ENCODE peak calls at places on chromosomes 7 and 10, in nine cellular contexts. A is fibroblast of lung; K is neuronal stem cell; J is CD8-positive, alpha-beta T cell; D is lung; Q is cardiac muscle cell; E is HFF-Myc; U is kidney; B is right cardiac atrium. S is an unnamed sample.

GRCh38 chr10:55370021-55370420 is 569.0 kb upstream of the PCDH15 start:
- DNase-seq in A (peak), K (peak), J (no peak), D (no peak), Q (peak), E (peak), U (no peak), B (no peak), S (no peak)

GRCh38 chr7:102993532-102994029 is 80.8 kb downstream of the LRRC17 start:
- DNase-seq in A (peak), K (no peak), J (no peak), D (no peak), Q (peak), E (no peak), U (no peak), B (no peak), S (no peak)

GRCh38 chr7:128000854-128001265 is 30.4 kb downstream of the LRRC4 start:
- DNase-seq in A (no peak), K (no peak), J (no peak), D (no peak), Q (no peak), E (no peak), U (no peak), B (no peak), S (no peak)

GRCh38 chr10:10677479-10677878 is 340.2 kb upstream of the CELF2 start:
- DNase-seq in A (peak), K (peak), J (no peak), D (peak), Q (peak), E (peak), U (no peak), B (peak), S (peak)

GRCh38 chr10:49311562-49312236 is 12.7 kb downstream of the C10orf71 start:
- DNase-seq in A (no peak), K (no peak), J (no peak), D (no peak), Q (peak), E (no peak), U (no peak), B (no peak), S (no peak)

GRCh38 chr10:99976886-99977391 is 32.8 kb downstream of the DNMBP start:
- DNase-seq in A (peak), K (no peak), J (no peak), D (no peak), Q (peak), E (peak), U (no peak), B (no peak), S (no peak)

GRCh38 chr10:70378122-70378521 is 4.3 kb downstream of the LRRC20 start:
- DNase-seq in A (peak), K (no peak), J (no peak), D (no peak), Q (peak), E (peak), U (no peak), B (no peak), S (no peak)

GRCh38 chr10:110207805-110208613 is 604 bp downstream of the MXI1 start:
- DNase-seq in A (no peak), K (peak), J (peak), D (no peak), Q (peak), E (no peak), U (no peak), B (peak), S (peak)

GRCh38 chr10:132712698-132713232 is 73.2 kb downstream of the NKX6-2 start:
- DNase-seq in A (no peak), K (no peak), J (no peak), D (no peak), Q (no peak), E (no peak), U (peak), B (peak), S (no peak)

GRCh38 chr7:128831178-128831993 is 1.2 kb downstream of the FLNC start:
- DNase-seq in A (peak), K (peak), J (no peak), D (no peak), Q (peak), E (no peak), U (peak), B (peak), S (peak)

GRCh38 chr10:131433566-131433965 is 122.0 kb upstream of the TCERG1L start:
- DNase-seq in A (no peak), K (no peak), J (no peak), D (no peak), Q (no peak), E (no peak), U (peak), B (peak), S (no peak)

GRCh38 chr10:58189269-58189668 is 78.4 kb downstream of the IPMK start:
- DNase-seq in A (peak), K (no peak), J (no peak), D (no peak), Q (peak), E (peak), U (no peak), B (no peak), S (no peak)

GRCh38 chr7:115145512-115145911 is 223.6 kb downstream of the MDFIC start:
- DNase-seq in A (peak), K (no peak), J (no peak), D (no peak), Q (peak), E (no peak), U (no peak), B (no peak), S (no peak)

GRCh38 chr10:15244635-15245197 is 76.2 kb upstream of the NMT2 start:
- DNase-seq in A (no peak), K (no peak), J (no peak), D (no peak), Q (no peak), E (no peak), U (no peak), B (no peak), S (no peak)

GRCh38 chr10:131180941-131181855 is 130.3 kb downstream of the TCERG1L start:
- DNase-seq in A (no peak), K (no peak), J (no peak), D (no peak), Q (no peak), E (no peak), U (peak), B (no peak), S (no peak)

GRCh38 chr7:157271991-157272324 is 64.8 kb upstream of the DNAJB6 start:
- DNase-seq in A (peak), K (no peak), J (no peak), D (peak), Q (peak), E (peak), U (peak), B (peak), S (peak)

GRCh38 chr10:32151876-32152275 is 95.7 kb upstream of the KIF5B start:
- DNase-seq in A (no peak), K (no peak), J (no peak), D (no peak), Q (no peak), E (no peak), U (no peak), B (no peak), S (no peak)

GRCh38 chr7:85039196-85039923 is 147.5 kb downstream of the SEMA3D start:
- DNase-seq in A (no peak), K (no peak), J (no peak), D (no peak), Q (no peak), E (no peak), U (no peak), B (no peak), S (no peak)
- H3K4me3 ChIP-seq in A (no peak), K (no peak), J (no peak), D (no peak), Q (no peak), E (no peak), U (no peak), B (no peak), S (no peak)

GRCh38 chr7:14309432-14309831 is 320.0 kb upstream of the ETV1 start:
- DNase-seq in A (no peak), K (no peak), J (no peak), D (no peak), Q (no peak), E (no peak), U (no peak), B (no peak), S (no peak)

GRCh38 chr7:14303536-14303935 is 314.1 kb upstream of the ETV1 start:
- DNase-seq in A (no peak), K (no peak), J (no peak), D (no peak), Q (no peak), E (no peak), U (no peak), B (no peak), S (no peak)

DNA sequence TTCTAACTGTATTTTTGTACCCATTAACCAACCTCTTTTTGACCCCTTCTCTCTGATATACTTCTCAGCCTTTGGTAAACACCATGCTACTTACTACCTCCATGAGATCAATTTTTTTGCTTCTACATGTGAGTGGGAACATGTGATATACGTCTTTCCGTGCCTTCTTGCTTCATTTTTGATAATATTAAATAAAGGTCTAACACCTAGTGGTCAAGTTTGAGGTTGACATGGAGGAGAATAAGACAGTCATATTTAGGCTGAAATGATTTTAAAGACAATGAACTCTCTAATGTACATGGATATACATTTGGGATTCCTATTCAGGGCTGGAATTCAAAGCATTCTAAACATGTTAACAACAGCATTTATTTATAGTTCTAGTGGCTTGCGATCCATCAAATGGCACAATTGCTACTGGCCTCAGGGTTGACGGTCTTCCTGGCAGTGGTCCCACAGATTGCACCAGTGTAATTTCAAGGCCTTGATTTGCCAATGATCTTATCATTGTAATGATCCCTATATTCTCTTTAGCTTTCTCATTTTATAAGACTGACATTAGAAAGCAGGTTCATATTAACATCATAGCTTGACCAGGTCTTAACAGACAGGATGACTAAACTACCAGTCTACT is 315.9 kb upstream of the ETV1 start:
- DNase-seq in A (peak), K (no peak), J (no peak), D (no peak), Q (no peak), E (no peak), U (no peak), B (no peak), S (no peak)
- H3K4me3 ChIP-seq in A (no peak), K (no peak), J (no peak), D (no peak), Q (no peak), E (no peak), U (no peak), B (no peak), S (no peak)

DNA sequence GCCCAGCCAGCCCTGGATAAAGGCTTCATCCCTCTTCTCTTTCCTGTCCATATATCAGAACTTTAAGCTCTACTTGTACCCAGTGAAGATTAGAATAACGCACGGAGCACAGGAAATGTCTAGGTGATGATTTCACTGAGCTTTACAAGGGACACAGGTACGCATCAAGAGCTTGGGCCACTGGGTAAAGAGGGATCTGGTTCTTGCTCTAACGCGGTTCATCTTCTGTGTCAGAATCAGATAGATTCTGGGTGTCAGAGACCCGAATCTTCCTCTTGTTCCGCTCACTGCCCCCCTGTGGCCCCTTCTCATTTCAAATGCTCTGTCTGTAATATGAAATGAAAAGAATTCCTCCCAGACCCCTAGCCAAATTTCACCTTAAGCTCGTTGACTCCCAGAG is 24.7 kb downstream of the IL2RA start:
- DNase-seq in A (no peak), K (no peak), J (peak), D (peak), Q (no peak), E (no peak), U (no peak), B (no peak), S (no peak)
- H3K4me3 ChIP-seq in A (no peak), K (no peak), J (no peak), D (no peak), Q (no peak), E (no peak), U (no peak), B (no peak), S (no peak)

GRCh38 chr10:135601-136464 is 578 bp downstream of the ZMYND11 start:
- DNase-seq in A (peak), K (peak), J (peak), D (peak), Q (peak), E (no peak), U (peak), B (peak), S (peak)

GRCh38 chr10:134743-135600 is at the start of gene ZMYND11:
- DNase-seq in A (peak), K (peak), J (peak), D (peak), Q (peak), E (no peak), U (peak), B (peak), S (peak)

GRCh38 chr10:136465-136762 is 1.2 kb downstream of the ZMYND11 start:
- DNase-seq in A (no peak), K (no peak), J (no peak), D (no peak), Q (no peak), E (no peak), U (no peak), B (no peak), S (no peak)

GRCh38 chr10:134205-134742 is 981 bp upstream of the ZMYND11 start:
- DNase-seq in A (peak), K (peak), J (peak), D (no peak), Q (no peak), E (no peak), U (no peak), B (no peak), S (peak)

DNA sequence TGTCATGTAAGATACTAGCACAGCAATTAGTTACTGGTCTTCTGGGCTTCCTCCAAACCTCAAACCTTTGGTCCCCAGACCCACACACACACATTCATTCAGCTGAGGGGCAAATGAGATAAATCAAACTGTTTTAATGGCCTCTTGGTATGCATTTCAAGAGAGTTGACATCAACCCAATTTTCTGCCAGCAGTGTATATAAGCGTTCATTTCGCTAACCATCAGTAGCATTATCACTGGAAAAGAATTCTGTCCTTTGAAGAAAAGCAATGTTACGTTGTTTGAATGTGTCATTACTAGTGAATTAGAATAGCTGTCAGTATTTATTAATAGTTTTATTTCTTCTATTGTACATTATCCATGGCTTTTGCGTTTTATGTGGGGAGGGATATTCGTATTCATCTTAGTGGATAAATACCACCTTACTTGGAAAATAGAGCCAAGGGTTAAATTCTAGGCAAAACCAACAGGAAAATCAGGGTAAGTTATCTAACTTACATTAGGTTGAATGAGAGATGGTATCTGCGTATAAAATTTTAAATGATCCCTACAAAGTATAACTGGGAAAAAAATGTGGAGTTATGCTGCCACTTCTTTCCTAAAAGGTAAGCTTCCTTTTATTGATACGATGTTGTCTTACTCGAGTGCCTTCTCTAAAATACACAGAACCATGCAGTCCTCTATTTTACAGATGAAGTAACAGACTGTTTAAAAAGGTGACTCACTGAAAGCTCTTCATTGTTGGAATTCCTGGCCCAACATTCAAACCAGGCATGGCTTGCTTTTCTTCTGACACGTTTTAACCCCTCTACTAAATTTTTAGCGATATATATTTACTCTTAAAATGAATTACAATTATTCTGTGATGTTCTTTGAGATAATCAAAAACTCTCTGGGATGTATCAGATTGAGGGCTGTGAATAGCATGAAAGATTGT is 2.0 kb upstream of the ZMYND11 start:
- DNase-seq in A (peak), K (no peak), J (no peak), D (no peak), Q (peak), E (no peak), U (no peak), B (no peak), S (no peak)
- H3K4me3 ChIP-seq in A (peak), K (peak), J (no peak), D (no peak), Q (peak), E (peak), U (peak), B (peak), S (no peak)

DNA sequence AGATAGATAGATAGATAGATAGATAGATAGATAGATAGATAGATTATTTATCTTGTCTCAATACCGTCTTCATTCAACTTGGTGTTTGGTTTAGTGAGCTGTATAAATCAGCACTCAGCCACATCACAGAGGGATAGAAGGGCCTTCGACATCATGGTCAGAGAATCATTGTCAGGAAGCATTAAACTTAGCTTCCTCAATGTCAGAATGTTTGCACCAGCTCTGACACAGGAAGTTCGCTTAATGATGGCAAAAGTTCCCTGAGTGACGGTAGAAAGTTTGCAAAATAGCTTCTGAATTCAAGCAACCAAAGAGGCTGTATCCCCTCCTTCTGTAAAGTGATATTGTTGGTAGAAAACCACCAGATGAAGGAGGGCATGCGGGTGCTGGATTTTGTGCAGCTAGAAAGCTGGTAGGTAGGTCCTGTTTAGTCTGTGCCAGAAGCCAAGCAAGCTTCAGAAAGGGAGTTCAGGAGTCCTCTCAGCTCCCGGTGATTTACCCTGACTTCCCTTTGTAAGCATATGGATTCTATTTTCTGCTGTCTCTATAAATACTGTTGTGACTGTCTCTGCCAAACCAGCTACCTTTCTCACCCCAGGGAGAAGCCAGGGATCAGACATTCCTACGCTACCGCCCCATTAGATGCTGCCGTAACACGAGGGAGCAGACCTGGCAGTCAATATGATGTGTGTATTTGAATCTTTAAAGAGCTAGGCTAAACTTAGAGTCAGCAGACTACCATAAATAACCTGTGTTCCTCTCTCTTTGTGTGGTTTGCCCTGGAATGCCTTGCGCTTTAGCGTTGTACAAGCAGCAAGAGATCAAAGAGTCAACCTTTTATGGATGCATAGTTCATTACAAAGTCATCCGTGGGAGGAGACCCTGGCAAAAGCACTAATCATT is 200.5 kb upstream of the KIAA1217 start:
- DNase-seq in A (peak), K (peak), J (no peak), D (no peak), Q (peak), E (peak), U (no peak), B (no peak), S (no peak)
- H3K4me3 ChIP-seq in A (no peak), K (peak), J (no peak), D (no peak), Q (no peak), E (no peak), U (no peak), B (peak), S (no peak)

DNA sequence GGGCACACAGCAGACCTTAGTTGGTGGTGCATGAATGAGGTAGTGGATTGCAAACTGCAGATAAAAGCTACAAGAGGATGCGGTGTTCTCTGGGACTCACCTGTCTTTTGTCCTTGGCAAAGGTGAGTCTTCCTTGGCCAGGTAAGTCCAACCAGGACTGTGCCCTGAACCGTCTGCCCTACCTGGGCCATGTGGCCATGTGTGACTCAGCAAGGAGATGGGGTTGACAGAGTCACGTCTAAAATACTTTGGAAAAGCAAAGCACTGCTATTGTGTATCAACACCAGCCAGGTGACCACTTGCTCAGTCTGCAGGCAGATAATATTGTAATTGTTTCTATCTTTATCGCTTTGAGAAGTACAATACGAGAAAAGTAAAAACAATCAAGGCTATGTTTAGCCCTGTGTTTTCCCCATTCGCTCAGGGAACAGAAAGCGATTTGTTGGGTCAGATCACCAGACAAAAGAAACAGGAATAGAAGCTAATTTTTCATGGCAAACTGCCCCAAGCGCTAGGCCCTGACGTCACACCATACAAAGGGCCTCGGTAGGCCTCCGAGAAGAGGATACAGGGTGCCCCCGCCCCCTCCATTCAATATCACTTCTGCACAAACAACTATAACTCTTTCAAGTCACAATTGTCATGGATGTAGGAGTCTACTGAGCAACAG is 57.3 kb downstream of the FAM53B start:
- DNase-seq in A (no peak), K (no peak), J (no peak), D (no peak), Q (no peak), E (no peak), U (peak), B (peak), S (no peak)
- H3K4me3 ChIP-seq in A (no peak), K (no peak), J (no peak), D (no peak), Q (no peak), E (no peak), U (no peak), B (no peak), S (no peak)

S was measured in H7.